ENCODE peak calls at places on chromosomes 16 and 17, in five cellular contexts. Z is NT2/D1, K is H1, Q is K562, T is HepG2. B is an unnamed sample.

GRCh38 chr17:80612997-80613731 is 68.5 kb downstream of the RPTOR start:
- DNase-seq in Z (no peak), K (no peak), Q (no peak), T (no peak), B (no peak)

GRCh38 chr17:57915980-57916757 is 39.0 kb downstream of the CUEDC1 start:
- DNase-seq in Z (no peak), K (peak; percentile 72), Q (no peak), T (no peak), B (no peak)

GRCh38 chr17:5892897-5893656 is 177.1 kb upstream of the WSCD1 start:
- DNase-seq in Z (no peak), K (no peak), Q (no peak), T (no peak), B (no peak)

GRCh38 chr16:57540906-57541753 is 1.3 kb upstream of the ADGRG5 start:
- DNase-seq in Z (no peak), K (peak; percentile 39), Q (no peak), T (no peak), B (no peak)

GRCh38 chr16:88338111-88338510 is 44.6 kb upstream of the ZNF469 start:
- DNase-seq in Z (no peak), K (peak; percentile 75), Q (peak; percentile 34), T (no peak), B (no peak)

GRCh38 chr17:79769596-79770520 is 8.1 kb upstream of the CBX2 start:
- DNase-seq in Z (no peak), K (no peak), Q (no peak), T (no peak), B (no peak)

GRCh38 chr17:36578671-36579070 is 13.0 kb upstream of the DHRS11 start:
- DNase-seq in Z (no peak), K (no peak), Q (no peak), T (no peak), B (no peak)

GRCh38 chr16:6884002-6884401 is 448.6 kb upstream of the RBFOX1 start:
- DNase-seq in Z (no peak), K (no peak), Q (no peak), T (no peak), B (no peak)

GRCh38 chr16:23296994-23297393 is 5.1 kb upstream of the SCNN1B start:
- DNase-seq in Z (peak; percentile 36), K (peak; percentile 81), Q (peak; percentile 55), T (peak; percentile 24), B (no peak)

GRCh38 chr17:49920370-49920769 is 48.6 kb upstream of the DLX4 start:
- DNase-seq in Z (no peak), K (no peak), Q (no peak), T (peak; percentile 40), B (no peak)

GRCh38 chr16:57993452-57993851 is 7.0 kb downstream of the ZNF319 start:
- DNase-seq in Z (no peak), K (no peak), Q (no peak), T (no peak), B (no peak)

GRCh38 chr16:31136287-31136662 is 748 bp upstream of the PRSS8 start:
- DNase-seq in Z (no peak), K (no peak), Q (no peak), T (no peak), B (no peak)

GRCh38 chr17:75250009-75250471 is 11.4 kb downstream of the GGA3 start:
- DNase-seq in Z (no peak), K (no peak), Q (no peak), T (no peak), B (peak; percentile 79)

GRCh38 chr16:5032748-5033167 is 977 bp downstream of the NAGPA start:
- DNase-seq in Z (no peak), K (no peak), Q (no peak), T (peak; percentile 77), B (no peak)

GRCh38 chr17:45948881-45949624 is 50.0 kb upstream of the STH start:
- DNase-seq in Z (peak; percentile 40), K (peak; percentile 84), Q (peak; percentile 87), T (peak; percentile 61), B (no peak)

GRCh38 chr17:7293131-7293557 is 1.3 kb downstream of the YBX2 start:
- DNase-seq in Z (no peak), K (no peak), Q (no peak), T (no peak), B (no peak)

GRCh38 chr17:57113656-57114055 is 28.6 kb downstream of the AKAP1 start:
- DNase-seq in Z (no peak), K (no peak), Q (no peak), T (peak; percentile 50), B (no peak)

GRCh38 chr17:59737324-59737723 is 29.9 kb downstream of the VMP1 start:
- DNase-seq in Z (no peak), K (no peak), Q (no peak), T (no peak), B (no peak)

GRCh38 chr17:8087075-8087941 is at the start of gene ALOX12B:
- DNase-seq in Z (no peak), K (no peak), Q (peak; percentile 47), T (no peak), B (no peak)

GRCh38 chr16:55328611-55329569 is 4.9 kb downstream of the IRX6 start:
- DNase-seq in Z (no peak), K (no peak), Q (no peak), T (no peak), B (no peak)

GRCh38 chr17:48013876-48014602 is 23.6 kb downstream of the COPZ2 start:
- DNase-seq in Z (no peak), K (no peak), Q (no peak), T (no peak), B (no peak)

GRCh38 chr17:30780343-30780742 is 44.1 kb downstream of the CRLF3 start:
- DNase-seq in Z (no peak), K (no peak), Q (no peak), T (no peak), B (peak; percentile 47)

GRCh38 chr17:43471801-43472200 is 12.0 kb upstream of the DHX8 start:
- DNase-seq in Z (no peak), K (no peak), Q (no peak), T (no peak), B (no peak)

GRCh38 chr17:43467981-43468541 is 15.7 kb upstream of the DHX8 start:
- DNase-seq in Z (no peak), K (no peak), Q (no peak), T (no peak), B (no peak)

GRCh38 chr17:43465049-43465448 is 18.7 kb upstream of the DHX8 start:
- DNase-seq in Z (no peak), K (no peak), Q (no peak), T (no peak), B (no peak)

GRCh38 chr17:43464046-43464445 is 19.7 kb upstream of the DHX8 start:
- DNase-seq in Z (no peak), K (no peak), Q (no peak), T (no peak), B (no peak)

GRCh38 chr17:43468746-43469544 is 14.8 kb upstream of the DHX8 start:
- DNase-seq in Z (no peak), K (no peak), Q (no peak), T (peak; percentile 74), B (no peak)
- TF ChIP-seq ZNF274 in Z (no peak), K (no peak), Q (no peak), T (no peak), B (no peak)

GRCh38 chr17:17420035-17420434 is 56.8 kb upstream of the MED9 start:
- DNase-seq in Z (no peak), K (no peak), Q (no peak), T (no peak), B (no peak)
- TF ChIP-seq ZNF274 in Z (no peak), K (no peak), Q (no peak), T (no peak), B (no peak)

GRCh38 chr17:13792314-13792713 is 190.6 kb upstream of the HS3ST3A1 start:
- DNase-seq in Z (no peak), K (no peak), Q (no peak), T (no peak), B (no peak)
- TF ChIP-seq ZNF274 in Z (no peak), K (no peak), Q (no peak), T (no peak), B (no peak)

GRCh38 chr16:19170043-19170655 is 2.1 kb downstream of the SYT17 start:
- DNase-seq in Z (no peak), K (no peak), Q (no peak), T (no peak), B (no peak)

GRCh38 chr16:19168173-19169080 is at the start of gene SYT17:
- DNase-seq in Z (no peak), K (peak; percentile 66), Q (no peak), T (no peak), B (no peak)

GRCh38 chr16:19166500-19166899 is 1.5 kb upstream of the SYT17 start:
- DNase-seq in Z (no peak), K (no peak), Q (no peak), T (no peak), B (no peak)

GRCh38 chr16:19167710-19168172 is 299 bp upstream of the SYT17 start:
- DNase-seq in Z (peak; percentile 65), K (peak; percentile 84), Q (peak; percentile 73), T (peak; percentile 60), B (no peak)

GRCh38 chr16:19169081-19169639 is 1.1 kb downstream of the SYT17 start:
- DNase-seq in Z (no peak), K (peak; percentile 52), Q (no peak), T (no peak), B (no peak)
- TF ChIP-seq ZNF274 in Z (no peak), K (no peak), Q (no peak), T (no peak), B (no peak)

GRCh38 chr16:85153046-85153445 is 40.8 kb upstream of the CIBAR2 start:
- DNase-seq in Z (no peak), K (no peak), Q (no peak), T (no peak), B (no peak)

GRCh38 chr16:85151079-85151602 is 38.9 kb upstream of the CIBAR2 start:
- DNase-seq in Z (no peak), K (no peak), Q (no peak), T (no peak), B (no peak)

GRCh38 chr16:85150331-85150940 is 38.2 kb upstream of the CIBAR2 start:
- DNase-seq in Z (no peak), K (no peak), Q (no peak), T (no peak), B (no peak)

GRCh38 chr16:85152414-85153030 is 40.2 kb upstream of the CIBAR2 start:
- DNase-seq in Z (no peak), K (no peak), Q (no peak), T (no peak), B (no peak)

DNA sequence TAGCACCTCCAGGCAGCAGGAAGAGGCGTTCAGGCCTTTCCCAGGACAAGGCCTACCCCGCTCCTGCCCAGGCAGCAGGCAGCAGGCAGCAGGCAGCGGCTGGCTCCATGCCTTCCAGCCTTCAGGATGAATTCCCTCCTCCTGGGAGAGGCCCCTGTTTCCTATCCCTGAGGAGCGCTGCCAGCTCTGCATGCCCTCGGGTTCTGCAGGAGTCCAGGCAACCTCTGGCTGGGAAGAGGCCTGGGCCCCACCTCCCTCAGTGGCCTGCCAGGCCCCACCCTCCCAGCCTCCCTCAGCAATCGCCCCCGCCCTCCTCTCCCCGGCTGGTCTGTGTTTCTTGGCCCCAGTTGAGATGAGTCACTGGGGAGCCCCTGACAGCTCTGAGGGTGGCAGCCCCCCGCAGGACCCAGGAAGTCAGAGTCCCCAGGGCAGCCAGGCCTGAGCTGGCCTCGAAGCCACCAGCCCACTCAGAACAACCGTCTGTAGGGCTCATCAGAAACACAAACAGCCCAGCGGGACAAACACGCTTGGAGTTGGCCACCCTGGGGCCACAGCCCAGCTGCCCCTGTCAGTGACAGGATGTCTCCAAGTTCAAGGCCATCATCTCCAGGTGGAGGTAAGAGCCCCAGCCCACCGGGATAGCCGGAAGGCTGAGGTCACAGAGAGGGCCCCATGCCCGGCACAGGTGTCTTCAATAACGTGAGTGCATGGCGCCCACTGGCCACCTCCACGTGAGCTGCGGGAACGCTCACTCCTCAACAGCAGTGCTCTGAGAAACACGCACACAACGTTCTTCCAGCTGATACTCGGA is 39.5 kb upstream of the CIBAR2 start:
- DNase-seq in Z (no peak), K (no peak), Q (peak; percentile 92), T (no peak), B (no peak)
- TF ChIP-seq ZNF274 in Z (no peak), K (no peak), Q (no peak), T (no peak), B (no peak)